ENCODE peak calls at places on chromosomes 13 and 19, in six cellular contexts. R, S, P, K, H and A are unnamed samples.
A peak's percentile ranks its signal among the peaks of the same experiment; 100 is the strongest.

GRCh38 chr13:85366759-85367417 is 432.3 kb downstream of the SLITRK6 start:
- DNase-seq in R (no peak), S (no peak), P (no peak), K (no peak), H (no peak), A (no peak)

GRCh38 chr19:45828945-45829344 is 13.8 kb upstream of the RSPH6A start:
- DNase-seq in R (no peak), S (no peak), P (no peak), K (no peak), H (no peak), A (no peak)

GRCh38 chr13:50668044-50668443 is 175.4 kb downstream of the DLEU7 start:
- DNase-seq in R (no peak), S (no peak), P (no peak), K (no peak), H (no peak), A (no peak)

GRCh38 chr13:109479991-109480696 is 306.2 kb downstream of the IRS2 start:
- DNase-seq in R (no peak), S (no peak), P (no peak), K (peak; percentile 17), H (no peak), A (no peak)

GRCh38 chr19:16403151-16403977 is 68.4 kb downstream of the EPS15L1 start:
- DNase-seq in R (no peak), S (no peak), P (no peak), K (no peak), H (peak; percentile 81), A (no peak)

GRCh38 chr13:92843549-92843948 is 383.1 kb upstream of the GPC6 start:
- DNase-seq in R (no peak), S (no peak), P (no peak), K (no peak), H (no peak), A (no peak)

GRCh38 chr13:33633701-33634525 is 184.0 kb upstream of the RFC3 start:
- DNase-seq in R (no peak), S (no peak), P (no peak), K (no peak), H (no peak), A (no peak)

GRCh38 chr19:49857834-49858590 is 7.1 kb downstream of the PTOV1 start:
- DNase-seq in R (no peak), S (peak; percentile 49), P (no peak), K (no peak), H (no peak), A (no peak)

GRCh38 chr19:55113570-55114039 is 3.8 kb downstream of the PPP1R12C start:
- DNase-seq in R (peak; percentile 90), S (peak; percentile 71), P (peak; percentile 85), K (peak; percentile 92), H (peak; percentile 97), A (no peak)

GRCh38 chr19:20558571-20558970 is 7.0 kb downstream of the ZNF737 start:
- DNase-seq in R (no peak), S (no peak), P (no peak), K (no peak), H (no peak), A (no peak)

GRCh38 chr19:17718988-17719711 is at the start of gene MAP1S:
- DNase-seq in R (no peak), S (peak; percentile 76), P (peak; percentile 72), K (no peak), H (no peak), A (no peak)

GRCh38 chr19:1351324-1351947 is 32.3 kb upstream of the NDUFS7 start:
- DNase-seq in R (no peak), S (no peak), P (no peak), K (no peak), H (no peak), A (no peak)

GRCh38 chr13:45518525-45519235 is 53.9 kb downstream of the COG3 start:
- DNase-seq in R (no peak), S (no peak), P (no peak), K (no peak), H (no peak), A (no peak)

GRCh38 chr13:97106323-97106722 is 112.0 kb upstream of the OXGR1 start:
- DNase-seq in R (no peak), S (no peak), P (no peak), K (no peak), H (no peak), A (no peak)

GRCh38 chr19:58475714-58476497 is at the start of gene ZNF446:
- DNase-seq in R (peak; percentile 93), S (peak; percentile 97), P (peak; percentile 93), K (peak; percentile 97), H (peak; percentile 98), A (peak; percentile 91)

GRCh38 chr19:58473775-58474174 is 2.4 kb upstream of the ZNF446 start:
- DNase-seq in R (no peak), S (no peak), P (no peak), K (no peak), H (no peak), A (no peak)

GRCh38 chr19:58474997-58475713 is 997 bp upstream of the ZNF446 start:
- DNase-seq in R (no peak), S (no peak), P (no peak), K (no peak), H (no peak), A (no peak)

GRCh38 chr19:58476498-58477015 is 405 bp downstream of the ZNF446 start:
- DNase-seq in R (no peak), S (no peak), P (no peak), K (peak; percentile 36), H (no peak), A (no peak)

DNA sequence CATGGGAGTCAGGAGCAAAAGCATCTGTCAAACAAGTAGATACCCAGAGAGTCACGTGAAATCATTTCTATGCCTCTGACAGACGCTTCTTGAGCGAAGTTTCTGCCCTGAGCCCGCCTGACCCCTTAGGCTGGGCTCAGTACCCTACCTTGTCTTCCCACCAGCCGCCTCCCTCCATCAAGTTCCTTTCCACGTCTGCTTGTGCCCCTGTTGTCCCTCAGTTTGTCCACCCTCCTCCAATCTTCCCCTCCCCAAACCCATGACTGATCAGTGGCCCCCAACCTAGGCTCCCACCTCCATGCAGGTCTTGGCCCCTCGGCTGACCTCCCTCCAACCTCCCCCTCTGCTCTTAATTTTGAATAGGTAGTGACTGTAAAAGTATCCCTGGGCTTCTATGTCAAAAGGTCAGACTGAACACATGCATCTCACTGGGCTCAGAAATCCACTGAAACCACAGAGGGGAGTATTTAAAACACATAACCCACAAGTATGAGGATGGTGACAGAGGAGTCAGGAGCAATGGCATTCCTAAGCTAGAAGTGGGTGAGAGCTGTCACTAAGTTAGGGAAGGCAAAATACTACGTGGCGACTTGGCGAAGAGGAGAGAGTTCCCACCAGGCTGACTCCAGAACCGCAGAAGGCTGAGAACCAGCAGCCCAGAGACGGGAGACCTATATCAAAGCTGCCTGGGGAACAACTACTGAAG is 1.7 kb upstream of the ZNF446 start:
- DNase-seq in R (no peak), S (no peak), P (no peak), K (no peak), H (no peak), A (no peak)
- H3K4me3 ChIP-seq in R (no peak overlapping the region), S (no peak overlapping the region), P (no peak overlapping the region), K (no peak overlapping the region), H (no peak overlapping the region), A (no peak overlapping the region)

GRCh38 chr13:66349945-66350344 is 880.2 kb downstream of the PCDH9 start:
- DNase-seq in R (no peak), S (no peak), P (no peak), K (no peak), H (no peak), A (no peak)

GRCh38 chr13:66358564-66358963 is 871.6 kb downstream of the PCDH9 start:
- DNase-seq in R (no peak), S (no peak), P (no peak), K (no peak), H (no peak), A (no peak)

GRCh38 chr13:66348745-66349720 is 881.1 kb downstream of the PCDH9 start:
- DNase-seq in R (no peak), S (no peak), P (no peak), K (no peak), H (no peak), A (no peak)

GRCh38 chr13:66354880-66355279 is 875.3 kb downstream of the PCDH9 start:
- DNase-seq in R (no peak), S (no peak), P (no peak), K (no peak), H (no peak), A (no peak)

GRCh38 chr13:66353664-66354063 is 876.5 kb downstream of the PCDH9 start:
- DNase-seq in R (no peak), S (no peak), P (no peak), K (no peak), H (no peak), A (no peak)
- H3K4me1 ChIP-seq in R (no peaks in the 10 kb centered on the region), S (peaks cover 4% of the 10 kb centered on the region), P (no peaks in the 10 kb centered on the region), K (no peaks in the 10 kb centered on the region), H (no peaks in the 10 kb centered on the region), A (no peaks in the 10 kb centered on the region)

DNA sequence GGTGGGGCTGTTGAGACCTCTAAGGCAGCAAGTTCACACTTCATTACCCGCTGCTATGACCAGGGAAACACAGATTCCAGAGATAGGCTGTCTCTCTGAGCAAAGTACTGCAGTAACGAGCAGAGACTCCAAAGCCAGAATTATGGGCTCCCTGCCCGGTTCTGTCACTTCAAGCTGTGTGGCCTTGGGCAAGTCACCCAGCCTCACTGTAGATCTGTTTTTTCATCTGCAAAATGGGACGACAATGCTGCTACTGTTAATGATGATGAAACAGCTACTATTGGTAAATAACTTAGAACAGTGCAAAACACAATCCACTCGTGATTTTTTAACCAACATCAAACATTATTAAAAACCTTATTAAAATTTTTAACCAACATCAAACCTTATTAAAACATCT is 184.0 kb downstream of the USP12 start:
- DNase-seq in R (no peak), S (no peak), P (no peak), K (no peak), H (no peak), A (no peak)
- H3K4me3 ChIP-seq in R (no peak overlapping the region), S (no peak overlapping the region), P (no peak overlapping the region), K (no peak overlapping the region), H (no peak overlapping the region), A (no peak overlapping the region)

GRCh38 chr13:27168086-27168485 is 3.5 kb downstream of the USP12 start:
- DNase-seq in R (no peak), S (no peak), P (no peak), K (no peak), H (no peak), A (no peak)

GRCh38 chr13:27170521-27171243 is 929 bp downstream of the USP12 start:
- DNase-seq in R (no peak), S (peak; percentile 70), P (peak; percentile 50), K (no peak), H (no peak), A (peak; percentile 27)

GRCh38 chr13:27171244-27171829 is at the start of gene USP12:
- DNase-seq in R (no peak), S (peak; percentile 60), P (peak; percentile 43), K (peak; percentile 15), H (no peak), A (no peak)

GRCh38 chr13:27170221-27170520 is 1.4 kb downstream of the USP12 start:
- DNase-seq in R (no peak), S (no peak), P (no peak), K (no peak), H (no peak), A (no peak)

DNA sequence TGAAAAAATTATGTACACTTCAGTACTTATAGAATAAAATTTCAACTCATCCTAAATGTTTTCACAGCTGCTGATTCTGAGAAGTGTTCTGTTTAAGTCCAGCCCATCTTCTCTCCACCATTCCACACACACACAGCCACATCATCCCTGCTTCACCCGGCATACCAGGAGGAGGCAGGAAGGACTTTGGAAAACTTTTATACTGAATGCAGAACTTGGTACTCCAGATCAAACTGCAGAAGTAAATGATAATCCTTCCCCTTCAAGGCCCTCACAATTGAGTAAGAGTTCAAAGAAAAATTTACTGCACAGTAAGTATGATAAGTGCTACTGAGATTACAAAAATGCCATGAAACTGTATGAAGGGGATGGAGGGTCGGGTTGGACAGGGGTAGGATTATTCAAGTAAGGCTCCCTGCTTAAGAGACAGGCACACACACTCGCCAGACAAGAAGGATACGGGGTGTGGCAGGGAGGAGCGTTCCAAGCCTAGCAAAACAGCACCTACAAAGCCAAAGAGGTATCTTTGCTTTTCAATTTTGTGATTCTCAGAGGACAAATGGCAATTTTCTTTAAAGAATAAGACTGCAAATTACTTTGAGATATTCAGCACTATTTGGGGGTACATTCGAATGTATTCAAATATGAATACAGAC is 2.6 kb downstream of the USP12 start:
- DNase-seq in R (no peak), S (no peak), P (no peak), K (no peak), H (no peak), A (no peak)
- H3K4me1 ChIP-seq in R (peaks cover 9% of the 10 kb centered on the region), S (peaks cover 32% of the 10 kb centered on the region), P (peaks cover 11% of the 10 kb centered on the region), K (peaks cover 33% of the 10 kb centered on the region), H (no peaks in the 10 kb centered on the region), A (peaks cover 4% of the 10 kb centered on the region)